ENCODE peak calls at places on chromosome 4, in nine cellular contexts. A is suprapubic skin; W is ascending aorta; C is upper lobe of right lung; I is heart right ventricle; P is epithelial cell of prostate; K is mammary epithelial cell; D is fibroblast of lung; E is CD4-positive, alpha-beta T cell. R is an unnamed sample.

GRCh38 chr4:128461300-128462103 is 173.9 kb upstream of the PGRMC2 start:
- DNase-seq in A (no peak), W (no peak), C (no peak), I (no peak), P (peak; percentile 24), K (peak; percentile 63), D (peak; percentile 92), E (no peak), R (no peak)

GRCh38 chr4:68256284-68256683 is 10.8 kb upstream of the TMPRSS11B start:
- DNase-seq in A (no peak), W (no peak), C (no peak), I (no peak), P (no peak), K (no peak), D (peak; percentile 42), E (no peak), R (no peak)

GRCh38 chr4:125315571-125316390 is 1.0 kb downstream of the FAT4 start:
- DNase-seq in A (no peak), W (no peak), C (peak; percentile 75), I (peak; percentile 70), P (no peak), K (peak; percentile 51), D (peak; percentile 62), E (no peak), R (peak; percentile 72)

GRCh38 chr4:38046735-38047487 is 86.7 kb downstream of the PTTG2 start:
- DNase-seq in A (no peak), W (no peak), C (no peak), I (no peak), P (no peak), K (no peak), D (peak; percentile 22), E (no peak), R (no peak)

GRCh38 chr4:154490261-154490588 is 1.4 kb downstream of the DCHS2 start:
- DNase-seq in A (no peak), W (no peak), C (no peak), I (no peak), P (no peak), K (no peak), D (no peak), E (no peak), R (no peak)

GRCh38 chr4:76270776-76271175 is 19.3 kb downstream of the FAM47E start:
- DNase-seq in A (no peak), W (no peak), C (no peak), I (no peak), P (peak; percentile 45), K (peak; percentile 85), D (no peak), E (no peak), R (no peak)

GRCh38 chr4:119525005-119525749 is 103.4 kb downstream of the PDE5A start:
- DNase-seq in A (no peak), W (no peak), C (no peak), I (no peak), P (no peak), K (peak; percentile 53), D (peak; percentile 92), E (no peak), R (no peak)

GRCh38 chr4:93199492-93199891 is 629.1 kb upstream of the ATOH1 start:
- DNase-seq in A (no peak), W (no peak), C (no peak), I (no peak), P (peak; percentile 3), K (peak; percentile 28), D (peak; percentile 31), E (no peak), R (no peak)

GRCh38 chr4:40314951-40315350 is 20.2 kb upstream of the CHRNA9 start:
- DNase-seq in A (no peak), W (no peak), C (no peak), I (no peak), P (no peak), K (peak; percentile 42), D (no peak), E (no peak), R (no peak)

GRCh38 chr4:40310225-40310624 is 24.9 kb upstream of the CHRNA9 start:
- DNase-seq in A (no peak), W (no peak), C (no peak), I (no peak), P (no peak), K (no peak), D (no peak), E (no peak), R (no peak)

GRCh38 chr4:40309250-40309774 is 25.8 kb upstream of the CHRNA9 start:
- DNase-seq in A (peak; percentile 90), W (peak; percentile 59), C (peak; percentile 93), I (peak; percentile 86), P (no peak), K (peak; percentile 74), D (peak; percentile 65), E (peak; percentile 87), R (peak; percentile 85)

GRCh38 chr4:40308528-40309122 is 26.5 kb upstream of the CHRNA9 start:
- DNase-seq in A (no peak), W (no peak), C (no peak), I (no peak), P (no peak), K (no peak), D (no peak), E (no peak), R (no peak)

DNA sequence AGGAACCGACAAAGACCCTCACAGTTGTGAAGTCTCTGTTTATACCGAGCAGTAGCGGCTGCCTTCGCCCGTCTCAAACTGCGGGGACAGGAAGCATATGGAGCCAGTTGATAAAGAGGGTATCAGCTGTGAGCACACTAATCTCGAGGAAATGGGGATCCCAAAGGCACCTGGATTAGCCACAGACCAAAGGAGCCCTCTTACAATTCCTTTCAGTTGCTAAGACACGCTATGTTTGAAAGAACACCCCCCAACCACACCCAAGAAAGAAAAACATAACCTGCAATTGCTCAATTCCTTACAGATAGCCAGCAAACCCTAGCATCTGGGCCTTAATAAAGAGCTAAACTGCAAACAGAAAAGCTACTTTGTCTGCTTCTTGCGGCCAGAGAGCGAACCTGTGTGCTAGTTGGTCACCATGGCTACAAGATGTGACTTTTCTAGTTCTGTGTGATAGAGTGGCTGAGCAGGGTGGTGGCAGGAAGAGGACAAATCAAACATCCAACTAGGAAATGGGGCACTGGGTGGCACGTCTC is 23.3 kb upstream of the CHRNA9 start:
- DNase-seq in A (no peak), W (no peak), C (no peak), I (no peak), P (no peak), K (peak; percentile 53), D (no peak), E (no peak), R (no peak)
- H3K27ac ChIP-seq in A (no peak overlapping the region), W (no peak overlapping the region), C (no peak overlapping the region), I (no peak overlapping the region), P (peak overlapping the region; percentile 33), K (no peak overlapping the region), D (no peak overlapping the region), E (peak overlapping the region; percentile 41), R (no peak overlapping the region)

GRCh38 chr4:98997176-98997575 is 1.7 kb downstream of the METAP1 start:
- DNase-seq in A (no peak), W (no peak), C (no peak), I (no peak), P (no peak), K (peak; percentile 18), D (no peak), E (no peak), R (no peak)

GRCh38 chr4:98993419-98994071 is 2.0 kb upstream of the METAP1 start:
- DNase-seq in A (no peak), W (no peak), C (no peak), I (peak; percentile 37), P (no peak), K (no peak), D (no peak), E (no peak), R (peak; percentile 49)

GRCh38 chr4:98994474-98995182 is 893 bp upstream of the METAP1 start:
- DNase-seq in A (no peak), W (no peak), C (no peak), I (no peak), P (no peak), K (no peak), D (peak; percentile 19), E (no peak), R (no peak)

GRCh38 chr4:98995183-98996055 is at the start of gene METAP1:
- DNase-seq in A (peak; percentile 96), W (peak; percentile 82), C (peak; percentile 98), I (peak; percentile 94), P (peak; percentile 89), K (peak; percentile 97), D (peak; percentile 93), E (peak; percentile 96), R (peak; percentile 98)

GRCh38 chr4:98996056-98996941 is 778 bp downstream of the METAP1 start:
- DNase-seq in A (no peak), W (no peak), C (no peak), I (no peak), P (no peak), K (peak; percentile 53), D (peak; percentile 20), E (no peak), R (no peak)
- H3K27ac ChIP-seq in A (peak overlapping the region; percentile 92), W (peak overlapping the region; percentile 81), C (peak overlapping the region; percentile 87), I (peak overlapping the region; percentile 93), P (peak overlapping the region; percentile 87), K (peak overlapping the region; percentile 74), D (peak overlapping the region; percentile 77), E (peak overlapping the region; percentile 59), R (peak overlapping the region; percentile 70)

GRCh38 chr4:110620352-110621327 is 2.2 kb downstream of the PITX2 start:
- DNase-seq in A (no peak), W (no peak), C (no peak), I (no peak), P (no peak), K (no peak), D (peak; percentile 25), E (no peak), R (peak; percentile 45)
- H3K27ac ChIP-seq in A (no peak overlapping the region), W (no peak overlapping the region), C (no peak overlapping the region), I (no peak overlapping the region), P (no peak overlapping the region), K (no peak overlapping the region), D (no peak overlapping the region), E (no peak overlapping the region), R (no peak overlapping the region)

GRCh38 chr4:183242291-183242690 is 77.8 kb downstream of the CLDN22 start:
- DNase-seq in A (no peak), W (no peak), C (no peak), I (no peak), P (no peak), K (no peak), D (no peak), E (no peak), R (no peak)

GRCh38 chr4:183241771-183242170 is 78.3 kb downstream of the CLDN22 start:
- DNase-seq in A (no peak), W (no peak), C (no peak), I (no peak), P (no peak), K (no peak), D (peak; percentile 34), E (no peak), R (no peak)

GRCh38 chr4:183241322-183241640 is 78.8 kb downstream of the CLDN22 start:
- DNase-seq in A (no peak), W (no peak), C (no peak), I (no peak), P (peak; percentile 37), K (peak; percentile 90), D (peak; percentile 86), E (no peak), R (no peak)

GRCh38 chr4:183244506-183244905 is 75.6 kb downstream of the CLDN22 start:
- DNase-seq in A (no peak), W (no peak), C (no peak), I (no peak), P (no peak), K (no peak), D (no peak), E (no peak), R (no peak)

DNA sequence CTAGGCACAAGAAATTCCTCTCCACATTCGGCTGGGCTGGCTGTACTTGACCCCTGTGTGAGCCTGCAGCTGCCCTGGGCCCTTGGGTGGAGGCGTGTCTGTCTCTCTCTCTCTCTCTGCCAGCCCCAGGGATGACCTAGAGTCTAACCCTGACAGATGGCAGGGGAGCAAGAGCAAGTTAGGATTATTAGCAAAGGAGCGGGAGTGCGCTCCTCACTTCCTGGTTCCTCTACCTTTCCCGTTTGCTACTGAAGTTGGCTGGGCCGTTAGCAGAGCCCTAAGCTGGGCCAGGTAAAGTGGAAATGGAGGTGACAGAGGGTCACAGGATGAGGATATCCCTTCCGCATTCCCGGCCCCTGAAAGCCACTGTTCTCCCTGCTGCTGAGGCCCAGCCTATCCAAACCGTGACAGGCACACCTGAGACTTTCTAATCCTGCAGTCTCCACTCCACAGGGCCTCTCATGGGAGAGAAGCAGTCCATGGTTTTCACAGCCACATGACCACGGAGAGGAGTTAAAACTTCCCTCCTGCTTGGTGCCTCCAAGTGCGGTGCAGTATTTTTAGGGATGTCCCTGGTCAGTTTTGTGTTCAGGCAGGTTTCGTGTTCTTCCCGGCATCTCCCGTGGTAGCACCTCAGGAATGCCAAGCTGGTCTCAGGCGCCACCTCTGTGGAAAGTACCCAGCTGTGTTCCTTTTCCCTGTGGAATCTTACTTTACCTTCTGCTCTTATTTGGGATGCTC is 79.3 kb downstream of the CLDN22 start:
- DNase-seq in A (no peak), W (no peak), C (no peak), I (no peak), P (no peak), K (no peak), D (no peak), E (no peak), R (no peak)
- H3K27ac ChIP-seq in A (no peak overlapping the region), W (no peak overlapping the region), C (peak overlapping the region; percentile 24), I (no peak overlapping the region), P (no peak overlapping the region), K (no peak overlapping the region), D (no peak overlapping the region), E (no peak overlapping the region), R (no peak overlapping the region)

R was measured in right lobe of liver.